ENCODE peak calls at places on chromosomes 13 and 19, in five cellular contexts. F is A549, V is K562, G is GM12878, K is H1. Q is an unnamed sample.

GRCh38 chr13:97448503-97449251 is 14.7 kb downstream of the RAP2A start:
- DNase-seq in F (no peak), V (no peak), G (peak; percentile 45), K (no peak), Q (no peak)

GRCh38 chr19:39916236-39916635 is 18.2 kb downstream of the FCGBP start:
- DNase-seq in F (no peak), V (no peak), G (no peak), K (no peak), Q (no peak)

GRCh38 chr13:113835461-113836274 is 28.2 kb downstream of the GAS6 start:
- DNase-seq in F (peak; percentile 48), V (no peak), G (no peak), K (no peak), Q (no peak)

GRCh38 chr13:74200081-74200480 is 65.9 kb upstream of the KLF12 start:
- DNase-seq in F (no peak), V (no peak), G (no peak), K (no peak), Q (no peak)

GRCh38 chr19:7787602-7788177 is 24.6 kb downstream of the CLEC4M start:
- DNase-seq in F (no peak), V (no peak), G (no peak), K (peak; percentile 49), Q (no peak)

GRCh38 chr19:1665565-1666047 is 13.2 kb upstream of the TCF3 start:
- DNase-seq in F (no peak), V (peak; percentile 57), G (no peak), K (no peak), Q (no peak)

GRCh38 chr13:82480415-82480814 is 1401.9 kb downstream of the SLITRK1 start:
- DNase-seq in F (no peak), V (no peak), G (no peak), K (no peak), Q (peak; percentile 0)

GRCh38 chr13:77521595-77522367 is 13.7 kb upstream of the SCEL start:
- DNase-seq in F (peak; percentile 87), V (no peak), G (no peak), K (no peak), Q (no peak)

GRCh38 chr13:42814868-42815267 is 33.5 kb downstream of the FAM216B start:
- DNase-seq in F (no peak), V (no peak), G (no peak), K (no peak), Q (no peak)

GRCh38 chr19:20863176-20863575 is 59.9 kb upstream of the ZNF85 start:
- DNase-seq in F (no peak), V (no peak), G (no peak), K (peak; percentile 40), Q (no peak)

GRCh38 chr19:42254083-42254849 is 662 bp downstream of the ERF start:
- DNase-seq in F (peak; percentile 92), V (peak; percentile 87), G (no peak), K (peak; percentile 83), Q (peak; percentile 76)

GRCh38 chr19:44648536-44649370 is 5.0 kb downstream of the PVR start:
- DNase-seq in F (no peak), V (no peak), G (no peak), K (no peak), Q (no peak)

GRCh38 chr13:46858163-46858562 is 38.7 kb downstream of the HTR2A start:
- DNase-seq in F (no peak), V (no peak), G (no peak), K (no peak), Q (no peak)

GRCh38 chr13:52449323-52450011 is 967 bp downstream of the VPS36 start:
- DNase-seq in F (no peak), V (no peak), G (no peak), K (no peak), Q (no peak)

GRCh38 chr13:46386426-46386995 is 541 bp downstream of the RUBCNL start:
- DNase-seq in F (no peak), V (no peak), G (no peak), K (peak; percentile 62), Q (no peak)

GRCh38 chr13:92074658-92075057 is 676.2 kb downstream of the GPC5 start:
- DNase-seq in F (peak; percentile 16), V (peak; percentile 1), G (no peak), K (no peak), Q (peak; percentile 28)

GRCh38 chr19:7701654-7702457 is at the start of gene FCER2:
- DNase-seq in F (no peak), V (no peak), G (peak; percentile 99), K (no peak), Q (peak; percentile 39)

GRCh38 chr19:22783651-22784050 is 300 bp downstream of the ZNF99 start:
- DNase-seq in F (no peak), V (no peak), G (no peak), K (no peak), Q (no peak)

GRCh38 chr13:80755925-80756324 is 415.0 kb upstream of the SPRY2 start:
- DNase-seq in F (no peak), V (no peak), G (no peak), K (no peak), Q (no peak)

GRCh38 chr19:13712767-13713201 is 51.5 kb upstream of the MRI1 start:
- DNase-seq in F (no peak), V (no peak), G (no peak), K (no peak), Q (no peak)

GRCh38 chr13:73767191-73767741 is 366.9 kb downstream of the KLF12 start:
- DNase-seq in F (no peak), V (no peak), G (no peak), K (no peak), Q (peak; percentile 20)

GRCh38 chr13:112842931-112843391 is 126.1 kb upstream of the MCF2L start:
- DNase-seq in F (no peak), V (no peak), G (no peak), K (no peak), Q (no peak)

GRCh38 chr19:23273022-23273593 is 22.9 kb upstream of the ZNF724 start:
- DNase-seq in F (no peak), V (no peak), G (no peak), K (no peak), Q (no peak)

GRCh38 chr13:80783926-80784325 is 443.0 kb upstream of the SPRY2 start:
- DNase-seq in F (no peak), V (no peak), G (no peak), K (no peak), Q (no peak)

GRCh38 chr13:48542581-48543341 is 9.9 kb upstream of the RCBTB2 start:
- DNase-seq in F (no peak), V (no peak), G (no peak), K (peak; percentile 49), Q (peak; percentile 23)

GRCh38 chr19:10420444-10421239 is at the start of gene PDE4A:
- DNase-seq in F (peak; percentile 68), V (peak; percentile 89), G (no peak), K (peak; percentile 80), Q (no peak)

GRCh38 chr19:55146648-55147218 is 2.3 kb downstream of the TNNT1 start:
- DNase-seq in F (peak; percentile 85), V (peak; percentile 94), G (no peak), K (peak; percentile 88), Q (peak; percentile 25)

GRCh38 chr19:40442328-40443130 is 1.6 kb downstream of the SERTAD3 start:
- DNase-seq in F (no peak), V (peak; percentile 27), G (no peak), K (no peak), Q (no peak)

GRCh38 chr13:110911880-110912279 is 3.0 kb downstream of the ANKRD10 start:
- DNase-seq in F (no peak), V (no peak), G (no peak), K (no peak), Q (no peak)

GRCh38 chr19:53509443-53509842 is 28.5 kb upstream of the ZNF331 start:
- DNase-seq in F (no peak), V (no peak), G (no peak), K (no peak), Q (no peak)

GRCh38 chr19:53511357-53511756 is 26.6 kb upstream of the ZNF331 start:
- DNase-seq in F (no peak), V (no peak), G (no peak), K (no peak), Q (no peak)

GRCh38 chr19:53509845-53510244 is 28.1 kb upstream of the ZNF331 start:
- DNase-seq in F (no peak), V (no peak), G (no peak), K (no peak), Q (no peak)

GRCh38 chr19:53507523-53508442 is 30.2 kb upstream of the ZNF331 start:
- DNase-seq in F (no peak), V (no peak), G (no peak), K (no peak), Q (peak; percentile 95)

DNA sequence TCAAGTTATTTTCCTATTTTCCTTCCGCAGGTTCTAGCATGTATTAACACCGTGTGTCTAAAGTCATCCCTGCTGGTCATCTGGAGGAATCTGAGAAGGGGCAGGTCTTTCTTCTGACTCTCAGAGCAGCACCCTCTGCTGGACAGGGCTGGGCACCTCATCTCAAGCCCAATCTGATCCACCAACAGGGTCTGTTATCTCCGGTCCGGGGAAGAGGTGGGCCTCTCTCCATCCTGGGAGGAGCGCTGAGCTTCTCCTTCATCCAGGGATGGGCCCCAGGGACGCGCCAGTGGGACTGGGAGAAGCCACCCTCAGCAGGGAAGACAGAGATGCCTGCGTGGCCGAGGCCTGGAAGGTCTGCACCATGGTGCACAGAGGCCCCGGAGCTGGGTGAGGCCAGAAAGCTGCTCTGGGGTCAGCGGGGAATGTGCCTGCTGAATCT is 26.0 kb upstream of the ZNF331 start:
- DNase-seq in F (peak; percentile 69), V (peak; percentile 60), G (no peak), K (peak; percentile 88), Q (peak; percentile 71)
- TF ChIP-seq KDM1A in F (no peak), V (no peak), G (no peak), K (no peak), Q (no peak)

DNA sequence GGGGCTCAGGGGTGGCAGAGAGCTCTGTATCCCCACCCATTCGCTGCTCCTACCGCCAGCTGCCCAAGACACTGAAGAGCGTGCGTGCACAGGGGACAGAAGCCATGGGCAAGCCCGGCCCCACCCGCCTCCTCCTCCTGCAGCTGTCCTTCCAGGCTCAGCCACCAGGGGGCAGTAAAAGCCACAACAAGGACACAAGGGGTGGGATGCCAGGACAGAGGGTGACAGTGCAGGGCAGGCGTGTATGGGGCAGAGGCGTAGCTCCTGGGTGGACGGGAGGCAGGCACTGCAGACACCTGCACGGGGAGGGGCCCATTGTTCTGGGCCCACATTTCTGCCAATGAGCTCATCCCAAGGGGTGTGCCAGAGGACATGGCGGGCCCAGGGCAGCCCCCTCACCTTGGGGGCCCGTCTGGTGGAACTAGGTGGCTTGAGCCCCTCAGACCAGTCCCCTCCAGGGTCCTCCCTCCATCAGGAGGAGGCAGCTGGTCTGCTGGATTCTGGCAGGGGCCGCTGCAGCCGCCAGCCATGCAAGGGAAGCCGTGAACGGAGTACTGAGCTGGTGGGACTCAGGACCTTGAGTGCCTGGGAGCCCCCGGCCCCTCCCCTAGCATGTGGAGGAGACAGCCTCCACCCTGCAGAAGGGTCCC is 61.2 kb downstream of the MLLT1 start:
- DNase-seq in F (peak; percentile 75), V (peak; percentile 87), G (peak; percentile 35), K (peak; percentile 99), Q (peak; percentile 77)
- TF ChIP-seq KDM1A in F (no peak), V (no peak), G (no peak), K (no peak), Q (no peak)

GRCh38 chr13:39855236-39855635 is 199.8 kb downstream of the COG6 start:
- DNase-seq in F (no peak), V (no peak), G (no peak), K (no peak), Q (no peak)
- TF ChIP-seq KDM1A in F (no peak), V (no peak), G (no peak), K (no peak), Q (no peak)

GRCh38 chr13:27920677-27921420 is 1.0 kb downstream of the PDX1 start:
- DNase-seq in F (peak; percentile 6), V (no peak), G (no peak), K (peak; percentile 66), Q (no peak)
- TF ChIP-seq KDM1A in F (no peak), V (no peak), G (no peak), K (no peak), Q (no peak)